ENCODE peak calls at places on chromosomes 11 and 22, in four cellular contexts. B is IMR-90, I is H1, H is mesendoderm. F is an unnamed sample.

GRCh38 chr11:123406441-123407123 is 23.5 kb upstream of the GRAMD1B start:
- DNase-seq in B (no peak), I (no peak), H (no peak), F (no peak)

GRCh38 chr11:132838621-132839020 is 693.7 kb downstream of the OPCML start:
- DNase-seq in B (peak), I (no peak), H (peak), F (no peak)

GRCh38 chr22:31079095-31079642 is 1.9 kb upstream of the SMTN start:
- DNase-seq in B (no peak), I (peak), H (no peak), F (peak)

GRCh38 chr11:10233581-10233980 is 60.4 kb downstream of the SBF2 start:
- DNase-seq in B (peak), I (no peak), H (peak), F (no peak)

GRCh38 chr11:131980199-131980598 is 609.8 kb downstream of the NTM start:
- DNase-seq in B (no peak), I (no peak), H (no peak), F (no peak)

GRCh38 chr11:103077553-103077952 is 14.4 kb downstream of the DCUN1D5 start:
- DNase-seq in B (no peak), I (no peak), H (no peak), F (no peak)

GRCh38 chr11:63532799-63533475 is 3.7 kb upstream of the PLAAT4 start:
- DNase-seq in B (no peak), I (no peak), H (peak), F (peak)

GRCh38 chr22:49162841-49163240 is 664.8 kb downstream of the BRD1 start:
- DNase-seq in B (no peak), I (no peak), H (no peak), F (no peak)

GRCh38 chr22:50112151-50113118 is 22.6 kb downstream of the MOV10L1 start:
- DNase-seq in B (peak), I (no peak), H (peak), F (no peak)

GRCh38 chr11:96524475-96524874 is 134.7 kb downstream of the JRKL start:
- DNase-seq in B (peak), I (no peak), H (no peak), F (no peak)

GRCh38 chr11:96520939-96521338 is 131.1 kb downstream of the JRKL start:
- DNase-seq in B (no peak), I (no peak), H (no peak), F (no peak)
- H4K5ac ChIP-seq in B (no peak), I (no peak), H (no peak), F (no peak)

DNA sequence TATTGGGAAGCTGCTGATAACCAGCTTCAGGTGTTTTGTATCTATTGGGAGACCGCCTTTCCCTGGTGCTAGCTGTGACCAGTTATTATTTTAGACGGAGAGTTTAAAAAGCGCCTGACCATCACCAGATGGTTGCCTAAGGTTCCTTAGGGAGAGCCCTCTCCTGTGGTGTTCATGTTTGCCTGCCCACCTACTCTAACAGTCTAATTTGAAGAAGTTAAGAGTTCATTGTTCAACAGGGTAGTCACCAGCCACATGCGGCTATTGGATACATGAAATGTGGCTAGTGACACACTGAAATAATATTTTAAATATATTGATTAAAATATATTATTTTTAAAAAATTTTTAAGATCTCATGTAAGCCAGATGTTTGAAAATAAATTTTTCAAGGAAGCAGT is 71.3 kb upstream of the SLN start:
- DNase-seq in B (peak), I (no peak), H (no peak), F (no peak)
- H4K5ac ChIP-seq in B (no peak), I (no peak), H (no peak), F (no peak)

DNA sequence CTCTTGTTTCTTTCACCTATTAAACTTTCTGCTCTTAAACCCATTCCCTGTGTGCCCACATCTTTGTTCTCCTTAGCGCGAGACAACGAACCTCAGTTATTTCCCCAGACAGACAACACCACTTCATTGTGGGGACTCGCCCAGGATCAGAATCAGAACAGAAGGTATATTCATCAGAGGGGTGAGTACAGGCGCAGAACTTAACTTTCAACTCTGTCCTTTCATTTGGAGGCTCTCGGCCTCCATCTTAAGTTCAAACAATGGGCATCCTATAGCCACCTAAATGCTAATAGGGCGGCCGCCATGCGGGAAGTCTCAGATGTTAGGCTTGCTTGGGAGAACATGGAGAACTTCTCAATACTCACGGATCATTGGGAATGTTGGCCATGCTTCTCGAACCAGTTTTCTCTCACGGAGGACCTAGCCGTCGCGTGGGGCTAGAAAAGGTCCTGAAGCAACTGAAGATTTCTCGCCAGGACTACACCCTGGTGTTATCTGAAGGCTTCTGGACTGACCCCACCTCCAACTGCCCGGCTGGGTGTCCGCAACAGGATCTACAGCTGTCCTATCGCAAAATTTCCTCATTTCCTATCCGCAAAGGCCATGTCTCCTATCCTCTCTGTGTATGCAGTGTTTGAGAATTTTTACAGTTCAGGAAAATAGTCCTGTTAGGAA is 13.4 kb upstream of the HYLS1 start:
- DNase-seq in B (no peak), I (no peak), H (no peak), F (no peak)
- H4K5ac ChIP-seq in B (no peak), I (no peak), H (no peak), F (no peak)

DNA sequence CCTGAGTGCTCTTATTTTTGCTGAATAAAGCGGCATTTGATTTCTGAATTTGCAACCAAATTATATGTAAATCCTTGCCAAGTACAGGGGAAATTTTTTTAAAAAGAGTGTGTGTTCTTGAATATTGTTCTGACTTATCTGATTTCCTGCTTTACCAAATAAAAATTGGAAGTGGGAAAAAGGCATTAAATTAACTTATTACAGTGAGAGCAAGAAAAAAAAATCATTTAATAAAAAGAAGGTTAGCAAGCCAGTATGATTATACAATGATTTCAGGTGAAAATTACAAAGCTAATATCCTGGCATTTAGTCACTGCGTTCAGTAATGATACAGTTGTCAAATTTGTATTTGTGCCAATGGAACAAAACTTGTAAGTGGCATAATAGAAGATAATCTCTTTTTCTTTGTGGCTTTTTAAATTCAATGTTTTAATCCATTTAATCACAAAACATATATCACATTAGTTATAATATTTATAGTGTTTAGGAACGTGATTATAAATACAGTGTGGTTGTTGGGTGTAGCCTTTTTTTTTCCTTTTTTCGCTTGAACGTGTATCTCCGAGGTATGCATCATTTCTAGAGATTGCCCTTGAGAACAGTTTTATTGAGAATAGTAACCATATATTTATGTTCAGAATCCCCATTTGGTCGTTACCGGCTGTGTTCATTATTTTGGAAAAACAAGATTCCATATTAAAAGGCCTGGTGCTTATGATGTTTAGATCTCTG is 82.0 kb upstream of the PPARA start:
- DNase-seq in B (no peak), I (no peak), H (no peak), F (no peak)
- H4K5ac ChIP-seq in B (peak), I (no peak), H (no peak), F (no peak)

GRCh38 chr11:15195454-15196200 is 80.9 kb downstream of the INSC start:
- DNase-seq in B (no peak), I (peak), H (no peak), F (no peak)

GRCh38 chr11:15197696-15198095 is 83.0 kb downstream of the INSC start:
- DNase-seq in B (peak), I (peak), H (no peak), F (no peak)

GRCh38 chr11:15194671-15195415 is 80.1 kb downstream of the INSC start:
- DNase-seq in B (peak), I (peak), H (no peak), F (no peak)

GRCh38 chr11:15198284-15198683 is 83.6 kb downstream of the INSC start:
- DNase-seq in B (no peak), I (peak), H (no peak), F (no peak)

DNA sequence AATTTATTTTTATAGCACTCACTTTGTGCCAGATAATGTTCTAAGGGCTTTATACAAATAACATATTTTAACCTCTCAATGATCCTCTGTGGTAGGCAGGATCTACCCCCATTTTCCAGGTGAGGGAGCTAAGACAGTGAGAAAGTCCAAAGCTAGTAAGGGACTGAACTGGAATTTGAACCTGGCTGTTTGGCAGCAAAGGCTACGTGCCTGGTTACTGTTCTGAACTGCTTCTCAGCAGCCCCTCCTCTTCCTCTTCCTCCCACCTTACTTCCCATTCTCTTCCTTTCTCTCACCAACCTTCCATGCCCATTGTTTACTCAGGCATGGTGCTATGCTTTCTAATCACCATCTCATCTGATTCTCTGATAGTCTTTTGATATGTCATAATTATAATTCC is 82.0 kb downstream of the INSC start:
- DNase-seq in B (no peak), I (no peak), H (no peak), F (no peak)
- H4K5ac ChIP-seq in B (no peak), I (no peak), H (no peak), F (no peak)

GRCh38 chr11:46357483-46357936 is 10.2 kb downstream of the DGKZ start:
- DNase-seq in B (no peak), I (no peak), H (peak), F (no peak)
- H4K5ac ChIP-seq in B (no peak), I (no peak), H (no peak), F (no peak)

GRCh38 chr11:33875621-33876294 is 16.1 kb downstream of the LMO2 start:
- DNase-seq in B (no peak), I (no peak), H (no peak), F (no peak)
- H4K5ac ChIP-seq in B (no peak), I (no peak), H (no peak), F (no peak)

GRCh38 chr11:56412396-56412795 is at the start of gene OR5AL1:
- DNase-seq in B (no peak), I (no peak), H (no peak), F (no peak)
- H4K5ac ChIP-seq in B (no peak), I (no peak), H (no peak), F (no peak)

DNA sequence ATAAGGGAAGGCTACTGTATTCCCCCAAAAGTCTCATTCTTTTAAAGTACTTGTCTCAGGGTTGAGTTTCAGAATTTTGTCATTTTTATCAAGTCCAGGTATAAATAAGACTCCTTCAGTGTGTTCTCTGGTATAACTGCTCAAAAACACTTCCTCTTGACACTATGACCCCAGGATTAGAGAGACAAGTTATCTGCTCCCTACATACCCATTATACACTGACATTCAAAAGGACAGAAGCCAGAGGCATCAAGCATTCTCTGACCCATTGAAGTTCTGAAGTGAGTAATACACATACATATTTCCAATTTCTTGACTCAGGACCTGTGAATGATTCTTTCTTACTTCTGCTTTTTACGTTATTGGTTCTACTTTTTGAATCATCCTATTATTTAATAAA is 447.8 kb upstream of the CNTN5 start:
- DNase-seq in B (no peak), I (no peak), H (no peak), F (no peak)
- H4K5ac ChIP-seq in B (no peak), I (no peak), H (no peak), F (no peak)

F was measured in H9.